ENCODE peak calls at places on chromosomes 6 and 20, in six cellular contexts. One of them, this sample, is unnamed.

GRCh38 chr20:25207149-25207959 is 11.8 kb downstream of the ENTPD6 start:
- DNase-seq in GM23248: no peak
- DNase-seq in prostate gland: no peak
- DNase-seq in testis: no peak
- DNase-seq in PC-3: no peak
- DNase-seq in CD4-positive, alpha-beta memory T cell: no peak
- DNase-seq in this sample: no peak

GRCh38 chr6:25998379-25998778 is 35.8 kb downstream of the TRIM38 start:
- DNase-seq in testis: no peak
- DNase-seq in CD4-positive, alpha-beta memory T cell: no peak
- DNase-seq in PC-3: peak; percentile 13
- DNase-seq in prostate gland: no peak
- DNase-seq in GM23248: no peak
- DNase-seq in this sample: no peak

GRCh38 chr6:75991941-75992340 is 80.5 kb downstream of the IMPG1 start:
- DNase-seq in prostate gland: no peak
- DNase-seq in GM23248: no peak
- DNase-seq in CD4-positive, alpha-beta memory T cell: no peak
- DNase-seq in PC-3: no peak
- DNase-seq in testis: no peak
- DNase-seq in this sample: no peak

GRCh38 chr20:2172305-2173175 is 70.9 kb downstream of the STK35 start:
- DNase-seq in CD4-positive, alpha-beta memory T cell: peak; percentile 48
- DNase-seq in GM23248: peak; percentile 79
- DNase-seq in testis: peak; percentile 87
- DNase-seq in prostate gland: peak; percentile 61
- DNase-seq in PC-3: peak; percentile 74
- DNase-seq in this sample: peak; percentile 24

GRCh38 chr6:52390361-52390727 is 28.4 kb downstream of the PAQR8 start:
- DNase-seq in PC-3: peak; percentile 86
- DNase-seq in GM23248: peak; percentile 64
- DNase-seq in testis: no peak
- DNase-seq in prostate gland: peak; percentile 21
- DNase-seq in CD4-positive, alpha-beta memory T cell: peak; percentile 84
- DNase-seq in this sample: peak; percentile 65

GRCh38 chr20:34891166-34892062 is 15.0 kb downstream of the ACSS2 start:
- DNase-seq in GM23248: peak; percentile 89
- DNase-seq in PC-3: peak; percentile 88
- DNase-seq in CD4-positive, alpha-beta memory T cell: no peak
- DNase-seq in testis: no peak
- DNase-seq in prostate gland: no peak
- DNase-seq in this sample: peak; percentile 49

GRCh38 chr20:50630578-50631263 is 60.6 kb downstream of the RIPOR3 start:
- DNase-seq in prostate gland: no peak
- DNase-seq in PC-3: no peak
- DNase-seq in testis: no peak
- DNase-seq in CD4-positive, alpha-beta memory T cell: no peak
- DNase-seq in GM23248: no peak
- DNase-seq in this sample: no peak

GRCh38 chr6:6843057-6843627 is 254.6 kb downstream of the LY86 start:
- DNase-seq in CD4-positive, alpha-beta memory T cell: no peak
- DNase-seq in GM23248: peak; percentile 42
- DNase-seq in prostate gland: no peak
- DNase-seq in testis: no peak
- DNase-seq in PC-3: peak; percentile 82
- DNase-seq in this sample: no peak

GRCh38 chr20:1370548-1371110 is 22.2 kb downstream of the FKBP1A start:
- DNase-seq in prostate gland: no peak
- DNase-seq in testis: no peak
- DNase-seq in PC-3: peak; percentile 37
- DNase-seq in GM23248: peak; percentile 48
- DNase-seq in CD4-positive, alpha-beta memory T cell: no peak
- DNase-seq in this sample: peak; percentile 52

GRCh38 chr6:165707067-165707853 is 44.2 kb upstream of the PDE10A start:
- DNase-seq in testis: no peak
- DNase-seq in CD4-positive, alpha-beta memory T cell: no peak
- DNase-seq in PC-3: no peak
- DNase-seq in prostate gland: no peak
- DNase-seq in GM23248: no peak
- DNase-seq in this sample: no peak
- H3K9me3 ChIP-seq in testis: no peaks in the 10 kb centered on the region
- H3K9me3 ChIP-seq in CD4-positive, alpha-beta memory T cell: no peaks in the 10 kb centered on the region
- H3K9me3 ChIP-seq in PC-3: no peaks in the 10 kb centered on the region
- H3K9me3 ChIP-seq in prostate gland: no peaks in the 10 kb centered on the region
- H3K9me3 ChIP-seq in GM23248: no peaks in the 10 kb centered on the region
- H3K9me3 ChIP-seq in this sample: no peaks in the 10 kb centered on the region

GRCh38 chr6:164107297-164107995 is 692.9 kb downstream of the QKI start:
- DNase-seq in CD4-positive, alpha-beta memory T cell: no peak
- DNase-seq in GM23248: peak; percentile 2
- DNase-seq in testis: no peak
- DNase-seq in PC-3: no peak
- DNase-seq in prostate gland: no peak
- DNase-seq in this sample: peak; percentile 34
- H3K4me3 ChIP-seq in CD4-positive, alpha-beta memory T cell: no peak overlapping the region
- H3K4me3 ChIP-seq in GM23248: no peak overlapping the region
- H3K4me3 ChIP-seq in testis: no peak overlapping the region
- H3K4me3 ChIP-seq in PC-3: no peak overlapping the region
- H3K4me3 ChIP-seq in prostate gland: no peak overlapping the region
- H3K4me3 ChIP-seq in this sample: no peak overlapping the region

GRCh38 chr6:33683051-33683571 is 28.4 kb downstream of the UQCC2 start:
- DNase-seq in PC-3: no peak
- DNase-seq in CD4-positive, alpha-beta memory T cell: peak; percentile 45
- DNase-seq in GM23248: peak; percentile 23
- DNase-seq in prostate gland: no peak
- DNase-seq in testis: peak; percentile 67
- DNase-seq in this sample: no peak
- H3K36me3 ChIP-seq in PC-3: peaks cover 18% of the 10 kb centered on the region
- H3K36me3 ChIP-seq in CD4-positive, alpha-beta memory T cell: peaks cover 76% of the 10 kb centered on the region
- H3K36me3 ChIP-seq in GM23248: no peaks in the 10 kb centered on the region
- H3K36me3 ChIP-seq in prostate gland: no peaks in the 10 kb centered on the region
- H3K36me3 ChIP-seq in testis: no peaks in the 10 kb centered on the region
- H3K36me3 ChIP-seq in this sample: no peaks in the 10 kb centered on the region

DNA sequence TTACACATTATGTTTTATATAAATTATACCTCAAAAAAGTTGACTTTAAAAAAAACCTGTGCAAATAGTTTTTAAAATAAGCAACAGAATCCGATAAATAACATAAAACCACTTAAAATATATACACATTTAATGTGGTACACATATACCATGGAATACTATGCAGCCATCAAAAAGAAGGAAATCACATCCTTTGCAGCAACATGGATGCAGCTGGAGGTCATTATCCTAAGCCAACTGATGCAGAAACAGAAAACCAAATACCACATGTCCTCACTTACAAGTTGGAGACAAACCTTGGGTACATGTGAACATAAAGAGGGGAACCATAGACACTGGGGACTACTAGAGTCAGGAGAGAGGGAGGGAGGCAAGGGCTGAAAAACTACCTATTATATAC is 4.0 kb upstream of the DEFB121 start:
- DNase-seq in prostate gland: no peak
- DNase-seq in testis: no peak
- DNase-seq in GM23248: no peak
- DNase-seq in PC-3: no peak
- DNase-seq in CD4-positive, alpha-beta memory T cell: no peak
- DNase-seq in this sample: no peak
- H3K9me3 ChIP-seq in prostate gland: no peaks in the 10 kb centered on the region
- H3K9me3 ChIP-seq in testis: no peaks in the 10 kb centered on the region
- H3K9me3 ChIP-seq in GM23248: no peaks in the 10 kb centered on the region
- H3K9me3 ChIP-seq in PC-3: no peaks in the 10 kb centered on the region
- H3K9me3 ChIP-seq in CD4-positive, alpha-beta memory T cell: no peaks in the 10 kb centered on the region
- H3K9me3 ChIP-seq in this sample: no peaks in the 10 kb centered on the region

GRCh38 chr20:10219452-10219791 is 792 bp downstream of the SNAP25 start:
- DNase-seq in testis: peak; percentile 90
- DNase-seq in GM23248: peak; percentile 71
- DNase-seq in prostate gland: peak; percentile 56
- DNase-seq in PC-3: peak; percentile 70
- DNase-seq in CD4-positive, alpha-beta memory T cell: peak; percentile 59
- DNase-seq in this sample: peak; percentile 59
- H3K4me3 ChIP-seq in testis: peak overlapping the region; percentile 64
- H3K4me3 ChIP-seq in GM23248: no peak overlapping the region
- H3K4me3 ChIP-seq in prostate gland: peak overlapping the region; percentile 23
- H3K4me3 ChIP-seq in PC-3: no peak overlapping the region
- H3K4me3 ChIP-seq in CD4-positive, alpha-beta memory T cell: no peak overlapping the region
- H3K4me3 ChIP-seq in this sample: no peak overlapping the region

GRCh38 chr20:43462369-43463132 is 4.9 kb downstream of the SRSF6 start:
- DNase-seq in prostate gland: no peak
- DNase-seq in CD4-positive, alpha-beta memory T cell: no peak
- DNase-seq in PC-3: no peak
- DNase-seq in GM23248: no peak
- DNase-seq in testis: no peak
- DNase-seq in this sample: no peak

GRCh38 chr20:43465625-43465943 is 7.9 kb downstream of the SRSF6 start:
- DNase-seq in prostate gland: no peak
- DNase-seq in testis: no peak
- DNase-seq in CD4-positive, alpha-beta memory T cell: no peak
- DNase-seq in PC-3: no peak
- DNase-seq in GM23248: no peak
- DNase-seq in this sample: no peak

GRCh38 chr20:43461894-43462293 is 4.2 kb downstream of the SRSF6 start:
- DNase-seq in GM23248: no peak
- DNase-seq in PC-3: no peak
- DNase-seq in testis: no peak
- DNase-seq in CD4-positive, alpha-beta memory T cell: no peak
- DNase-seq in prostate gland: no peak
- DNase-seq in this sample: no peak

GRCh38 chr20:43463864-43464785 is 6.4 kb downstream of the SRSF6 start:
- DNase-seq in CD4-positive, alpha-beta memory T cell: no peak
- DNase-seq in GM23248: no peak
- DNase-seq in PC-3: no peak
- DNase-seq in testis: no peak
- DNase-seq in prostate gland: no peak
- DNase-seq in this sample: no peak

DNA sequence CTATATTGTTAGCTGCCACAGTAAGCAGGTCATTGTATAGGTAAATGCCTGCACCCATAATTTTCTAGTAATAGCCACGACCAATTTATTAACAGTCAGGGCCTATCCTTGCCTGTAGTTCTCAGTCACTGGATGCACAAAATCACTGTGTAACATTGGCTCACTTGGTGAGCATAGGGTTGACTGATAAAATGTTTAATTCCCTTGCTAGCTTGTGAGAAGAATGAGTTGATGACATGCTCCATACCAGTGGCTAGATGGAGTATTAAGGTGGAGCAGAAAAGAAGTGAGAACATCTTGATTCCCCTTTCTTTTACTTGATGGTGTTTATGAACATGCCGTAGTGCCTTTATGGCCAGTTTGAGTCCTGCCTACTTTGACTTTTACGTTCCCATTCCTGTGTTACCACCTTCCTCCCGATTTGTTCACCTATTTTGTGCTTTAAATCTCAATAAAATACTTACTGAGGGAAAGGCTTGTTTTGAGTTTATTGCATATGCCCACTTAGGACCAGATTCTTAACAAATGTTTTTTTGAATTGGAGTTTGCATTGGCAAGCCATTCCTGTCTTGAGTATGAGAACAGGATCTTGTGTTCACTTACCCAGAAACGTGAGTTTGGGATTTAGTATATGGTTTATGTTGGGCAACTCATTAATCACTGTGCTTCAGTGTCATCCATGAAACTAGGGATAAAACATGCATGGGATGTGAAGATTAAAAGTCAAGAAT is 5.6 kb downstream of the SRSF6 start:
- DNase-seq in CD4-positive, alpha-beta memory T cell: no peak
- DNase-seq in prostate gland: no peak
- DNase-seq in PC-3: no peak
- DNase-seq in GM23248: no peak
- DNase-seq in testis: no peak
- DNase-seq in this sample: no peak
- H3K36me3 ChIP-seq in CD4-positive, alpha-beta memory T cell: peaks cover 66% of the 10 kb centered on the region
- H3K36me3 ChIP-seq in prostate gland: no peaks in the 10 kb centered on the region
- H3K36me3 ChIP-seq in PC-3: peaks cover 64% of the 10 kb centered on the region
- H3K36me3 ChIP-seq in GM23248: peaks cover 83% of the 10 kb centered on the region
- H3K36me3 ChIP-seq in testis: no peaks in the 10 kb centered on the region
- H3K36me3 ChIP-seq in this sample: peaks cover 93% of the 10 kb centered on the region

This sample was measured in MG63.